ENCODE peak calls at places on chromosome 15, in five cellular contexts. One of them, this sample, is unnamed.

GRCh38 chr15:26134812-26135211 is 271.7 kb upstream of the ATP10A start:
- DNase-seq in activated naive CD4-positive, alpha-beta T cell treated with anti-CD3 and anti-CD28 coated beads, Interleukin-2, amount 10 ng/mL, durations not matched to agents 7 days and 5 days: no peak
- DNase-seq in AG08396: no peak
- DNase-seq in activated T-helper 1 cell treated with Interleukin-2 at 50 U/mL for 16 hours: no peak
- DNase-seq in fibroblast of the conjunctiva: no peak
- DNase-seq in this sample: no peak

GRCh38 chr15:65824031-65824743 is 32.1 kb upstream of the DENND4A start:
- DNase-seq in activated naive CD4-positive, alpha-beta T cell treated with anti-CD3 and anti-CD28 coated beads, Interleukin-2, amount 10 ng/mL, durations not matched to agents 7 days and 5 days: peak
- DNase-seq in AG08396: peak
- DNase-seq in activated T-helper 1 cell treated with Interleukin-2 at 50 U/mL for 16 hours: no peak
- DNase-seq in fibroblast of the conjunctiva: peak
- DNase-seq in this sample: no peak

GRCh38 chr15:58332676-58333400 is 99.0 kb upstream of the LIPC start:
- DNase-seq in activated naive CD4-positive, alpha-beta T cell treated with anti-CD3 and anti-CD28 coated beads, Interleukin-2, amount 10 ng/mL, durations not matched to agents 7 days and 5 days: no peak
- DNase-seq in AG08396: peak
- DNase-seq in activated T-helper 1 cell treated with Interleukin-2 at 50 U/mL for 16 hours: no peak
- DNase-seq in fibroblast of the conjunctiva: peak
- DNase-seq in this sample: no peak

GRCh38 chr15:66155065-66155464 is 98.5 kb downstream of the MEGF11 start:
- DNase-seq in activated naive CD4-positive, alpha-beta T cell treated with anti-CD3 and anti-CD28 coated beads, Interleukin-2, amount 10 ng/mL, durations not matched to agents 7 days and 5 days: no peak
- DNase-seq in AG08396: no peak
- DNase-seq in activated T-helper 1 cell treated with Interleukin-2 at 50 U/mL for 16 hours: no peak
- DNase-seq in fibroblast of the conjunctiva: no peak
- DNase-seq in this sample: no peak

GRCh38 chr15:90869601-90870353 is 1.4 kb downstream of the FURIN start:
- DNase-seq in activated naive CD4-positive, alpha-beta T cell treated with anti-CD3 and anti-CD28 coated beads, Interleukin-2, amount 10 ng/mL, durations not matched to agents 7 days and 5 days: peak
- DNase-seq in AG08396: no peak
- DNase-seq in activated T-helper 1 cell treated with Interleukin-2 at 50 U/mL for 16 hours: no peak
- DNase-seq in fibroblast of the conjunctiva: peak
- DNase-seq in this sample: no peak

GRCh38 chr15:85131915-85132314 is 150.3 kb downstream of the PDE8A start:
- DNase-seq in activated naive CD4-positive, alpha-beta T cell treated with anti-CD3 and anti-CD28 coated beads, Interleukin-2, amount 10 ng/mL, durations not matched to agents 7 days and 5 days: no peak
- DNase-seq in AG08396: no peak
- DNase-seq in activated T-helper 1 cell treated with Interleukin-2 at 50 U/mL for 16 hours: no peak
- DNase-seq in fibroblast of the conjunctiva: no peak
- DNase-seq in this sample: no peak

GRCh38 chr15:90529369-90530249 is at the start of gene CRTC3:
- DNase-seq in activated naive CD4-positive, alpha-beta T cell treated with anti-CD3 and anti-CD28 coated beads, Interleukin-2, amount 10 ng/mL, durations not matched to agents 7 days and 5 days: peak
- DNase-seq in AG08396: peak
- DNase-seq in activated T-helper 1 cell treated with Interleukin-2 at 50 U/mL for 16 hours: peak
- DNase-seq in fibroblast of the conjunctiva: no peak
- DNase-seq in this sample: peak

GRCh38 chr15:77966540-77967290 is 110.8 kb downstream of the TBC1D2B start:
- DNase-seq in activated naive CD4-positive, alpha-beta T cell treated with anti-CD3 and anti-CD28 coated beads, Interleukin-2, amount 10 ng/mL, durations not matched to agents 7 days and 5 days: peak
- DNase-seq in AG08396: peak
- DNase-seq in activated T-helper 1 cell treated with Interleukin-2 at 50 U/mL for 16 hours: peak
- DNase-seq in fibroblast of the conjunctiva: peak
- DNase-seq in this sample: peak

GRCh38 chr15:98835889-98836288 is 171.7 kb downstream of the PGPEP1L start:
- DNase-seq in activated naive CD4-positive, alpha-beta T cell treated with anti-CD3 and anti-CD28 coated beads, Interleukin-2, amount 10 ng/mL, durations not matched to agents 7 days and 5 days: no peak
- DNase-seq in AG08396: no peak
- DNase-seq in activated T-helper 1 cell treated with Interleukin-2 at 50 U/mL for 16 hours: no peak
- DNase-seq in fibroblast of the conjunctiva: no peak
- DNase-seq in this sample: no peak

GRCh38 chr15:90419202-90419601 is 31.2 kb downstream of the IQGAP1 start:
- DNase-seq in activated naive CD4-positive, alpha-beta T cell treated with anti-CD3 and anti-CD28 coated beads, Interleukin-2, amount 10 ng/mL, durations not matched to agents 7 days and 5 days: no peak
- DNase-seq in AG08396: no peak
- DNase-seq in activated T-helper 1 cell treated with Interleukin-2 at 50 U/mL for 16 hours: no peak
- DNase-seq in fibroblast of the conjunctiva: no peak
- DNase-seq in this sample: no peak

GRCh38 chr15:40229956-40230355 is 8.9 kb upstream of the PAK6 start:
- DNase-seq in activated naive CD4-positive, alpha-beta T cell treated with anti-CD3 and anti-CD28 coated beads, Interleukin-2, amount 10 ng/mL, durations not matched to agents 7 days and 5 days: no peak
- DNase-seq in AG08396: no peak
- DNase-seq in activated T-helper 1 cell treated with Interleukin-2 at 50 U/mL for 16 hours: no peak
- DNase-seq in fibroblast of the conjunctiva: no peak
- DNase-seq in this sample: no peak

GRCh38 chr15:29113336-29114276 is 156.0 kb downstream of the NSMCE3 start:
- DNase-seq in activated naive CD4-positive, alpha-beta T cell treated with anti-CD3 and anti-CD28 coated beads, Interleukin-2, amount 10 ng/mL, durations not matched to agents 7 days and 5 days: no peak
- DNase-seq in AG08396: no peak
- DNase-seq in activated T-helper 1 cell treated with Interleukin-2 at 50 U/mL for 16 hours: no peak
- DNase-seq in fibroblast of the conjunctiva: no peak
- DNase-seq in this sample: no peak

GRCh38 chr15:47652853-47653243 is 64.5 kb upstream of the SEMA6D start:
- DNase-seq in activated naive CD4-positive, alpha-beta T cell treated with anti-CD3 and anti-CD28 coated beads, Interleukin-2, amount 10 ng/mL, durations not matched to agents 7 days and 5 days: no peak
- DNase-seq in AG08396: no peak
- DNase-seq in activated T-helper 1 cell treated with Interleukin-2 at 50 U/mL for 16 hours: no peak
- DNase-seq in fibroblast of the conjunctiva: no peak
- DNase-seq in this sample: no peak

GRCh38 chr15:88791637-88792036 is 11.6 kb upstream of the ACAN start:
- DNase-seq in activated naive CD4-positive, alpha-beta T cell treated with anti-CD3 and anti-CD28 coated beads, Interleukin-2, amount 10 ng/mL, durations not matched to agents 7 days and 5 days: no peak
- DNase-seq in AG08396: peak
- DNase-seq in activated T-helper 1 cell treated with Interleukin-2 at 50 U/mL for 16 hours: no peak
- DNase-seq in fibroblast of the conjunctiva: no peak
- DNase-seq in this sample: no peak

GRCh38 chr15:39623550-39623931 is 42.7 kb downstream of the THBS1 start:
- DNase-seq in activated naive CD4-positive, alpha-beta T cell treated with anti-CD3 and anti-CD28 coated beads, Interleukin-2, amount 10 ng/mL, durations not matched to agents 7 days and 5 days: peak
- DNase-seq in AG08396: no peak
- DNase-seq in activated T-helper 1 cell treated with Interleukin-2 at 50 U/mL for 16 hours: peak
- DNase-seq in fibroblast of the conjunctiva: no peak
- DNase-seq in this sample: no peak

GRCh38 chr15:60420322-60420721 is 22.5 kb upstream of the ANXA2 start:
- DNase-seq in activated naive CD4-positive, alpha-beta T cell treated with anti-CD3 and anti-CD28 coated beads, Interleukin-2, amount 10 ng/mL, durations not matched to agents 7 days and 5 days: no peak
- DNase-seq in AG08396: no peak
- DNase-seq in activated T-helper 1 cell treated with Interleukin-2 at 50 U/mL for 16 hours: no peak
- DNase-seq in fibroblast of the conjunctiva: no peak
- DNase-seq in this sample: no peak

GRCh38 chr15:101058735-101059134 is 139.6 kb downstream of the LRRK1 start:
- DNase-seq in activated naive CD4-positive, alpha-beta T cell treated with anti-CD3 and anti-CD28 coated beads, Interleukin-2, amount 10 ng/mL, durations not matched to agents 7 days and 5 days: no peak
- DNase-seq in AG08396: no peak
- DNase-seq in activated T-helper 1 cell treated with Interleukin-2 at 50 U/mL for 16 hours: no peak
- DNase-seq in fibroblast of the conjunctiva: no peak
- DNase-seq in this sample: no peak

GRCh38 chr15:68980786-68981185 is 33.7 kb upstream of the NOX5 start:
- DNase-seq in activated naive CD4-positive, alpha-beta T cell treated with anti-CD3 and anti-CD28 coated beads, Interleukin-2, amount 10 ng/mL, durations not matched to agents 7 days and 5 days: no peak
- DNase-seq in AG08396: no peak
- DNase-seq in activated T-helper 1 cell treated with Interleukin-2 at 50 U/mL for 16 hours: no peak
- DNase-seq in fibroblast of the conjunctiva: no peak
- DNase-seq in this sample: no peak

GRCh38 chr15:58551084-58551763 is 119.4 kb downstream of the LIPC start:
- DNase-seq in activated naive CD4-positive, alpha-beta T cell treated with anti-CD3 and anti-CD28 coated beads, Interleukin-2, amount 10 ng/mL, durations not matched to agents 7 days and 5 days: no peak
- DNase-seq in AG08396: no peak
- DNase-seq in activated T-helper 1 cell treated with Interleukin-2 at 50 U/mL for 16 hours: no peak
- DNase-seq in fibroblast of the conjunctiva: no peak
- DNase-seq in this sample: no peak

GRCh38 chr15:67403428-67403827 is 117.5 kb upstream of the C15orf61 start:
- DNase-seq in activated naive CD4-positive, alpha-beta T cell treated with anti-CD3 and anti-CD28 coated beads, Interleukin-2, amount 10 ng/mL, durations not matched to agents 7 days and 5 days: no peak
- DNase-seq in AG08396: no peak
- DNase-seq in activated T-helper 1 cell treated with Interleukin-2 at 50 U/mL for 16 hours: no peak
- DNase-seq in fibroblast of the conjunctiva: no peak
- DNase-seq in this sample: no peak